ENCODE peak calls at places on chromosomes 7 and 10, in seven cellular contexts. One of them, this sample, is unnamed.

GRCh38 chr7:44320141-44320540 is 5.3 kb downstream of the CAMK2B start:
- DNase-seq in B cell: no peak
- DNase-seq in astrocyte of the spinal cord: no peak
- DNase-seq in astrocyte: no peak
- DNase-seq in cardiac muscle cell: no peak
- DNase-seq in fibroblast of the aortic adventitia: no peak
- DNase-seq in endodermal cell: no peak
- DNase-seq in this sample: no peak

GRCh38 chr10:132961864-132962622 is 19.7 kb upstream of the CFAP46 start:
- DNase-seq in B cell: no peak
- DNase-seq in astrocyte of the spinal cord: peak; percentile 58
- DNase-seq in astrocyte: peak; percentile 57
- DNase-seq in cardiac muscle cell: peak; percentile 88
- DNase-seq in fibroblast of the aortic adventitia: peak; percentile 78
- DNase-seq in endodermal cell: peak; percentile 95
- DNase-seq in this sample: peak; percentile 54

GRCh38 chr7:130145424-130146106 is 59.6 kb downstream of the TMEM209 start:
- DNase-seq in B cell: no peak
- DNase-seq in astrocyte of the spinal cord: peak; percentile 39
- DNase-seq in astrocyte: no peak
- DNase-seq in cardiac muscle cell: no peak
- DNase-seq in fibroblast of the aortic adventitia: no peak
- DNase-seq in endodermal cell: no peak
- DNase-seq in this sample: no peak

GRCh38 chr10:30098624-30099023 is 39.2 kb upstream of the JCAD start:
- DNase-seq in B cell: no peak
- DNase-seq in astrocyte of the spinal cord: peak; percentile 83
- DNase-seq in astrocyte: peak; percentile 97
- DNase-seq in cardiac muscle cell: peak; percentile 77
- DNase-seq in fibroblast of the aortic adventitia: peak; percentile 89
- DNase-seq in endodermal cell: no peak
- DNase-seq in this sample: no peak

GRCh38 chr7:158096582-158096981 is 491.0 kb downstream of the PTPRN2 start:
- DNase-seq in B cell: no peak
- DNase-seq in astrocyte of the spinal cord: no peak
- DNase-seq in astrocyte: no peak
- DNase-seq in cardiac muscle cell: no peak
- DNase-seq in fibroblast of the aortic adventitia: no peak
- DNase-seq in endodermal cell: peak; percentile 43
- DNase-seq in this sample: no peak

GRCh38 chr7:24882989-24883631 is 96.9 kb downstream of the OSBPL3 start:
- DNase-seq in B cell: no peak
- DNase-seq in astrocyte of the spinal cord: peak; percentile 85
- DNase-seq in astrocyte: peak; percentile 81
- DNase-seq in cardiac muscle cell: peak; percentile 84
- DNase-seq in fibroblast of the aortic adventitia: peak; percentile 86
- DNase-seq in endodermal cell: no peak
- DNase-seq in this sample: no peak

GRCh38 chr7:115356139-115356746 is 434.3 kb downstream of the MDFIC start:
- DNase-seq in B cell: peak; percentile 7
- DNase-seq in astrocyte of the spinal cord: peak; percentile 22
- DNase-seq in astrocyte: peak; percentile 4
- DNase-seq in cardiac muscle cell: peak; percentile 51
- DNase-seq in fibroblast of the aortic adventitia: peak; percentile 77
- DNase-seq in endodermal cell: no peak
- DNase-seq in this sample: no peak

GRCh38 chr10:26857991-26858706 is 2.6 kb downstream of the ABI1 start:
- DNase-seq in B cell: no peak
- DNase-seq in astrocyte of the spinal cord: no peak
- DNase-seq in astrocyte: peak; percentile 37
- DNase-seq in cardiac muscle cell: no peak
- DNase-seq in fibroblast of the aortic adventitia: peak; percentile 14
- DNase-seq in endodermal cell: no peak
- DNase-seq in this sample: no peak

GRCh38 chr10:69089638-69090599 is 2.0 kb downstream of the SRGN start:
- DNase-seq in B cell: no peak
- DNase-seq in astrocyte of the spinal cord: peak; percentile 37
- DNase-seq in astrocyte: peak; percentile 58
- DNase-seq in cardiac muscle cell: peak; percentile 77
- DNase-seq in fibroblast of the aortic adventitia: peak; percentile 45
- DNase-seq in endodermal cell: no peak
- DNase-seq in this sample: no peak

GRCh38 chr10:29067628-29068027 is 221.2 kb upstream of the LYZL1 start:
- DNase-seq in B cell: no peak
- DNase-seq in astrocyte of the spinal cord: no peak
- DNase-seq in astrocyte: no peak
- DNase-seq in cardiac muscle cell: no peak
- DNase-seq in fibroblast of the aortic adventitia: no peak
- DNase-seq in endodermal cell: no peak
- DNase-seq in this sample: no peak

GRCh38 chr10:97140887-97141745 is 44.6 kb downstream of the SLIT1 start:
- DNase-seq in B cell: no peak
- DNase-seq in astrocyte of the spinal cord: no peak
- DNase-seq in astrocyte: no peak
- DNase-seq in cardiac muscle cell: no peak
- DNase-seq in fibroblast of the aortic adventitia: no peak
- DNase-seq in endodermal cell: peak; percentile 67
- DNase-seq in this sample: no peak

GRCh38 chr10:52226448-52226847 is 87.6 kb upstream of the DKK1 start:
- DNase-seq in B cell: no peak
- DNase-seq in astrocyte of the spinal cord: peak; percentile 52
- DNase-seq in astrocyte: peak; percentile 46
- DNase-seq in cardiac muscle cell: peak; percentile 35
- DNase-seq in fibroblast of the aortic adventitia: peak; percentile 80
- DNase-seq in endodermal cell: no peak
- DNase-seq in this sample: no peak

GRCh38 chr7:135597181-135597925 is 39.6 kb downstream of the NUP205 start:
- DNase-seq in B cell: no peak
- DNase-seq in astrocyte of the spinal cord: peak; percentile 42
- DNase-seq in astrocyte: peak; percentile 45
- DNase-seq in cardiac muscle cell: peak; percentile 26
- DNase-seq in fibroblast of the aortic adventitia: peak; percentile 64
- DNase-seq in endodermal cell: no peak
- DNase-seq in this sample: no peak

GRCh38 chr10:31020128-31020527 is 11.5 kb downstream of the ZNF438 start:
- DNase-seq in B cell: no peak
- DNase-seq in astrocyte of the spinal cord: no peak
- DNase-seq in astrocyte: no peak
- DNase-seq in cardiac muscle cell: no peak
- DNase-seq in fibroblast of the aortic adventitia: no peak
- DNase-seq in endodermal cell: no peak
- DNase-seq in this sample: no peak

GRCh38 chr10:109887776-109888175 is 35.5 kb downstream of the XPNPEP1 start:
- DNase-seq in B cell: no peak
- DNase-seq in astrocyte of the spinal cord: no peak
- DNase-seq in astrocyte: no peak
- DNase-seq in cardiac muscle cell: no peak
- DNase-seq in fibroblast of the aortic adventitia: no peak
- DNase-seq in endodermal cell: peak; percentile 70
- DNase-seq in this sample: no peak

GRCh38 chr10:107728807-107729206 is 564.3 kb upstream of the SORCS1 start:
- DNase-seq in B cell: no peak
- DNase-seq in astrocyte of the spinal cord: no peak
- DNase-seq in astrocyte: no peak
- DNase-seq in cardiac muscle cell: no peak
- DNase-seq in fibroblast of the aortic adventitia: no peak
- DNase-seq in endodermal cell: no peak
- DNase-seq in this sample: no peak

GRCh38 chr7:93941956-93942355 is 20.4 kb downstream of the GNG11 start:
- DNase-seq in B cell: no peak
- DNase-seq in astrocyte of the spinal cord: peak; percentile 32
- DNase-seq in astrocyte: peak; percentile 82
- DNase-seq in cardiac muscle cell: peak; percentile 55
- DNase-seq in fibroblast of the aortic adventitia: no peak
- DNase-seq in endodermal cell: no peak
- DNase-seq in this sample: no peak

DNA sequence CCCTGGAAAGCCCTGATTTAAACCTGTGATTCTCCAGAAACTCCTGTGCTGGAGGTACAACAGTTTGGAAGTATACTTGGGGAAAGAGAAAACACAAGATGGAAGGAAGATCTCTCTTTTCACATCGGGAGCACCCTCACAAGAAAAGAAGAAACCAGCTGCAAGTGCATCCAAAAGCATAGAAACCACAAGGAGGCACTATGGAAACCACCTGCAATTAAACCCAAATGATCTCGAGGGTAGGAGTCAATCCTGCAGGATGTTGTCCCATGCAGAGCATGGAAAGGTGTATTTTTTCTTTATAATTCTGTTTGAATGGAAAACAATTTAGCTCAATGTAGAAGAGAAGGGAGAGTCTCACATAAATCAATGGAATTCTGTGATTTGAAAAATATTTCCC is 210.5 kb downstream of the TWIST1 start:
- DNase-seq in B cell: no peak
- DNase-seq in astrocyte of the spinal cord: no peak
- DNase-seq in astrocyte: no peak
- DNase-seq in cardiac muscle cell: no peak
- DNase-seq in fibroblast of the aortic adventitia: no peak
- DNase-seq in endodermal cell: peak; percentile 50
- DNase-seq in this sample: no peak
- TF ChIP-seq CTCF in B cell: no peak
- TF ChIP-seq CTCF in astrocyte of the spinal cord: peak; percentile 8
- TF ChIP-seq CTCF in astrocyte: no peak
- TF ChIP-seq CTCF in cardiac muscle cell: peak; percentile 5
- TF ChIP-seq CTCF in fibroblast of the aortic adventitia: no peak
- TF ChIP-seq CTCF in endodermal cell: peak; percentile 69
- TF ChIP-seq CTCF in this sample: peak; percentile 13

GRCh38 chr7:38889079-38889478 is 19.9 kb downstream of the VPS41 start:
- DNase-seq in B cell: no peak
- DNase-seq in astrocyte of the spinal cord: no peak
- DNase-seq in astrocyte: no peak
- DNase-seq in cardiac muscle cell: no peak
- DNase-seq in fibroblast of the aortic adventitia: no peak
- DNase-seq in endodermal cell: no peak
- DNase-seq in this sample: no peak

GRCh38 chr7:38886265-38886664 is 22.7 kb downstream of the VPS41 start:
- DNase-seq in B cell: no peak
- DNase-seq in astrocyte of the spinal cord: no peak
- DNase-seq in astrocyte: no peak
- DNase-seq in cardiac muscle cell: no peak
- DNase-seq in fibroblast of the aortic adventitia: no peak
- DNase-seq in endodermal cell: peak; percentile 56
- DNase-seq in this sample: no peak

GRCh38 chr7:38893061-38893460 is 15.9 kb downstream of the VPS41 start:
- DNase-seq in B cell: no peak
- DNase-seq in astrocyte of the spinal cord: peak; percentile 22
- DNase-seq in astrocyte: peak; percentile 17
- DNase-seq in cardiac muscle cell: no peak
- DNase-seq in fibroblast of the aortic adventitia: no peak
- DNase-seq in endodermal cell: no peak
- DNase-seq in this sample: no peak

GRCh38 chr7:38890597-38890996 is 18.4 kb downstream of the VPS41 start:
- DNase-seq in B cell: no peak
- DNase-seq in astrocyte of the spinal cord: no peak
- DNase-seq in astrocyte: no peak
- DNase-seq in cardiac muscle cell: no peak
- DNase-seq in fibroblast of the aortic adventitia: no peak
- DNase-seq in endodermal cell: no peak
- DNase-seq in this sample: no peak

GRCh38 chr7:38889872-38890432 is 19.0 kb downstream of the VPS41 start:
- DNase-seq in B cell: no peak
- DNase-seq in astrocyte of the spinal cord: no peak
- DNase-seq in astrocyte: no peak
- DNase-seq in cardiac muscle cell: no peak
- DNase-seq in fibroblast of the aortic adventitia: no peak
- DNase-seq in endodermal cell: no peak
- DNase-seq in this sample: no peak
- TF ChIP-seq CTCF in B cell: peak; percentile 61
- TF ChIP-seq CTCF in astrocyte of the spinal cord: no peak
- TF ChIP-seq CTCF in astrocyte: no peak
- TF ChIP-seq CTCF in cardiac muscle cell: peak; percentile 6
- TF ChIP-seq CTCF in fibroblast of the aortic adventitia: peak; percentile 33
- TF ChIP-seq CTCF in endodermal cell: peak; percentile 68
- TF ChIP-seq CTCF in this sample: peak; percentile 36

GRCh38 chr7:108535744-108536143 is 9.8 kb upstream of the PNPLA8 start:
- DNase-seq in B cell: no peak
- DNase-seq in astrocyte of the spinal cord: no peak
- DNase-seq in astrocyte: no peak
- DNase-seq in cardiac muscle cell: no peak
- DNase-seq in fibroblast of the aortic adventitia: no peak
- DNase-seq in endodermal cell: no peak
- DNase-seq in this sample: no peak

GRCh38 chr7:108535257-108535656 is 9.3 kb upstream of the PNPLA8 start:
- DNase-seq in B cell: no peak
- DNase-seq in astrocyte of the spinal cord: no peak
- DNase-seq in astrocyte: no peak
- DNase-seq in cardiac muscle cell: no peak
- DNase-seq in fibroblast of the aortic adventitia: no peak
- DNase-seq in endodermal cell: no peak
- DNase-seq in this sample: no peak

GRCh38 chr7:108533712-108534111 is 7.8 kb upstream of the PNPLA8 start:
- DNase-seq in B cell: no peak
- DNase-seq in astrocyte of the spinal cord: no peak
- DNase-seq in astrocyte: no peak
- DNase-seq in cardiac muscle cell: no peak
- DNase-seq in fibroblast of the aortic adventitia: no peak
- DNase-seq in endodermal cell: no peak
- DNase-seq in this sample: no peak

GRCh38 chr7:108541493-108541892 is 15.6 kb upstream of the PNPLA8 start:
- DNase-seq in B cell: no peak
- DNase-seq in astrocyte of the spinal cord: no peak
- DNase-seq in astrocyte: no peak
- DNase-seq in cardiac muscle cell: no peak
- DNase-seq in fibroblast of the aortic adventitia: no peak
- DNase-seq in endodermal cell: no peak
- DNase-seq in this sample: no peak

GRCh38 chr7:108537229-108537628 is 11.3 kb upstream of the PNPLA8 start:
- DNase-seq in B cell: no peak
- DNase-seq in astrocyte of the spinal cord: no peak
- DNase-seq in astrocyte: no peak
- DNase-seq in cardiac muscle cell: no peak
- DNase-seq in fibroblast of the aortic adventitia: no peak
- DNase-seq in endodermal cell: no peak
- DNase-seq in this sample: no peak
- TF ChIP-seq CTCF in B cell: no peak
- TF ChIP-seq CTCF in astrocyte of the spinal cord: no peak
- TF ChIP-seq CTCF in astrocyte: no peak
- TF ChIP-seq CTCF in cardiac muscle cell: no peak
- TF ChIP-seq CTCF in fibroblast of the aortic adventitia: no peak
- TF ChIP-seq CTCF in endodermal cell: no peak
- TF ChIP-seq CTCF in this sample: no peak

DNA sequence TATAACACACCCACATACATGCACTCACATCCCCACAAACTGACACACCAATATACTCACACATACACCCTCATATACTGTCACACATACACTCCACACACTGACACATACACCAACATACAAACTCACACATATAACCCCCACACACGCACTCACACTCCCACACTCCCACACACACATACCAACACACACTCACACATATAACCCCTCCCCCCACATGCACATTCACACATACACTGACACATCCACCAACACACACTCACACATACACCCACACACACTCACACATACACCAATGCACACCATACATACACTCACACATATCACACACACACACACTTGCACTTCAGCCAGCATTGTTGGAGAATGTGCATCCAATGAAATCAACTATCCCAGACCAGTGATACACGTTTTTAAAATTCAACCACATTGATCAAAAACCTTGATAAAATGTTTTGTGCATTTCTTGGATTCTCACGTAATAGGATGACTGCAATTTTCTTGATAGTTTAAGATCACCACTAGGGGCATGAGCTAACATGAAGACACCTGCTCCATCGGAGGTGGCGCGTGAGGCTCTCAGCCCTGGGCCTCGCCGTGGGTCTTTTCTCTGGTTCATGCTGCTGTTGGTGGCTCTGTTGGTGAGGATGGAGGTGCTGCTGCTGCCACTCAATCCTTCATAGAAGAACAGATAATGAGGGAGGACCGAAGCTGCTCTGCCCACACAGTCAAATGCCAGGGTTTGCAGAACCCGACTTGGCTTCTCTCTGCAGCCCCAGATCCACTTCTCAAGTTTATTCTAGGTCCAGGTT is 32.1 kb upstream of the CHST15 start:
- DNase-seq in B cell: peak; percentile 56
- DNase-seq in astrocyte of the spinal cord: no peak
- DNase-seq in astrocyte: peak; percentile 81
- DNase-seq in cardiac muscle cell: peak; percentile 26
- DNase-seq in fibroblast of the aortic adventitia: peak; percentile 18
- DNase-seq in endodermal cell: peak; percentile 77
- DNase-seq in this sample: no peak
- TF ChIP-seq CTCF in B cell: peak; percentile 70
- TF ChIP-seq CTCF in astrocyte of the spinal cord: peak; percentile 43
- TF ChIP-seq CTCF in astrocyte: peak; percentile 38
- TF ChIP-seq CTCF in cardiac muscle cell: peak; percentile 33
- TF ChIP-seq CTCF in fibroblast of the aortic adventitia: no peak
- TF ChIP-seq CTCF in endodermal cell: peak; percentile 78
- TF ChIP-seq CTCF in this sample: peak; percentile 54

This sample was measured in progenitor cell of endocrine pancreas.